ENCODE peak calls at places on chromosome 19, in five cellular contexts. C, G, B, I and P are unnamed samples.

GRCh38 chr19:18364826-18365528 is 21.0 kb upstream of the GDF15 start:
- DNase-seq in C (peak), B (peak), G (peak), I (no peak), P (no peak)

GRCh38 chr19:4768934-4769777 is 22.4 kb upstream of the FEM1A start:
- DNase-seq in B (peak), C (peak), G (peak), I (no peak), P (peak)

GRCh38 chr19:39555883-39556282 is 15.9 kb upstream of the EID2 start:
- DNase-seq in I (no peak), C (no peak), B (no peak), G (no peak), P (no peak)

GRCh38 chr19:2578911-2579677 is 103.2 kb downstream of the GADD45B start:
- DNase-seq in C (peak), I (no peak), G (peak), B (peak), P (peak)

GRCh38 chr19:57903298-57904174 is 12.9 kb downstream of the ZNF417 start:
- DNase-seq in B (peak), G (peak), C (peak), I (no peak), P (no peak)

GRCh38 chr19:41904118-41904870 is 21.3 kb downstream of the ARHGEF1 start:
- DNase-seq in C (no peak), G (peak), B (no peak), I (no peak), P (no peak)

GRCh38 chr19:17075860-17076538 is 422 bp downstream of the MYO9B start:
- DNase-seq in C (no peak), G (no peak), I (no peak), B (peak), P (peak)

GRCh38 chr19:48637948-48638830 is 1.0 kb upstream of the DBP start:
- DNase-seq in C (peak), G (peak), I (no peak), B (peak), P (peak)

GRCh38 chr19:37078717-37079032 is 442 bp downstream of the ZNF420 start:
- DNase-seq in G (no peak), B (peak), I (peak), C (no peak), P (no peak)

GRCh38 chr19:51887522-51888498 is at the start of gene ZNF577:
- DNase-seq in C (peak), G (no peak), I (no peak), B (no peak), P (peak)

GRCh38 chr19:2135474-2136402 is 15.6 kb downstream of the AP3D1 start:
- DNase-seq in C (no peak), I (no peak), B (no peak), G (no peak), P (no peak)

GRCh38 chr19:53158119-53158656 is 665 bp downstream of the ZNF347 start:
- DNase-seq in I (no peak), G (no peak), C (peak), B (peak), P (no peak)

GRCh38 chr19:6222884-6223283 is 56.9 kb downstream of the MLLT1 start:
- DNase-seq in G (no peak), C (no peak), I (no peak), B (no peak), P (no peak)
- TF ChIP-seq CTCF in G (no peak), C (no peak), I (no peak), B (no peak), P (no peak)

DNA sequence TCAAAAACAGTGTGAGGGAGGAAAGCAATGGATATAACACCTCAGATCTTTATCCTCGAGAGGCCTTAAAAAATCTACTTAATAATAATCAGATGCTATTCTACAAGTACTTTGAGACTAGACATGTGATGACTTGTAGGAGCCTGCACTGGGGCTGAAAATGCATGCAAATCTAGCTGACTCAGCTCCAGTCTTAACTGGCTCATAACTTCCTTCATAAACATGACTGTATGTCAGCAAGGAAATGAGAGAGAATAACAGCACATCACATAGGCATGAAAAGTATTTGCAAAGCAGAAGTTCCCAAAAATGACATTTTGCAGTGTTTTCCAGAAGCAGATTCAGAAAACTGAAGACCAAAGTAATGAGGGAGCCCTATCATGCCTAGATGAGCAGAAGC is 38.1 kb downstream of the PSG5 start:
- DNase-seq in I (no peak), B (no peak), C (no peak), G (no peak), P (no peak)
- TF ChIP-seq REST in I (no peak), B (no peak), C (no peak), G (no peak), P (no peak)

DNA sequence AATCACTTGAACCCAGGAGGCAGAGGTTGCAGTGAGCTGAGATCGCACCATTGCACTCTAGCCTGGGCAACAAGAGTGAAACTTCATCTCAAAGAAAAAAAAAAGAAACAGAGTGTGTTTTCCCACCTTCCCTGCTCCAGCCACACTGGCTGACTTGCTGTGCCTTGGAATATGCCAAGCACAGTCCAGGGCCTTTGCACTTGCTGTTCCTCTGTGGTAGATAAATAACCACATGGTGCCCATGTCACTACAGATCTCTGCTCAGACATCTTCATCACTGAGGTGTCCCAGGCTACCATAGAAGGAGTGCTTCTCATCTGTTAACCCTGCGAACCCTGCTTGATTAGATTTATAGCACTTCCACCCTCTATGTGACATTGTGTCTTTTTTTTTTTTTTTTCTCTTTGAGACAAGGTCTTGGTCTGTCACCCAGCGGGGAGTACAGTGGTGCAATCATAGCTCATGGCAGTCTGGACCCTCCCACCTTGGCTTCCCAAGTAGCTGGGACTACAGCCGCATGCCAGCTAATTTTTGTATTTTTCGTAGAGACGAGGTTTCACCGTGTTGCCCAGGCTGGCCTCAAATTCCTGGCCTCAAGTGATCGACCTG is 10.4 kb downstream of the SMARCA4 start:
- DNase-seq in I (no peak), B (no peak), C (no peak), G (no peak), P (no peak)
- TF ChIP-seq GABPA in I (no peak), B (no peak), C (no peak), G (no peak), P (no peak)

GRCh38 chr19:33801411-33801810 is 4.7 kb downstream of the KCTD15 start:
- DNase-seq in G (no peak), B (no peak), C (no peak), I (no peak), P (no peak)
- TF ChIP-seq CTCF in G (no peak), B (no peak), C (no peak), I (no peak), P (no peak)